ENCODE peak calls at places on chromosomes 4 and X, in four cellular contexts. U, L, D and I are unnamed samples.
A peak's percentile ranks its signal among the peaks of the same experiment; 100 is the strongest.

GRCh38 chr4:148021706-148022105 is 289.8 kb downstream of the ARHGAP10 start:
- DNase-seq in D (no peak), L (no peak), U (no peak), I (no peak)

GRCh38 chr4:77225022-77225421 is 68.0 kb downstream of the CCNG2 start:
- DNase-seq in L (no peak), D (no peak), U (no peak), I (no peak)

GRCh38 chrX:110059410-110059809 is 56.5 kb downstream of the TMEM164 start:
- DNase-seq in L (no peak), D (no peak), U (no peak), I (no peak)

GRCh38 chr4:127505203-127505602 is 127.6 kb upstream of the INTU start:
- DNase-seq in U (peak; percentile 84), L (no peak), D (no peak), I (no peak)

GRCh38 chrX:135327299-135327698 is 18.0 kb downstream of the ETDC start:
- DNase-seq in L (no peak), D (peak; percentile 9), U (peak; percentile 94), I (no peak)

GRCh38 chr4:156939801-156940200 is 31.8 kb downstream of the PDGFC start:
- DNase-seq in L (no peak), U (no peak), D (no peak), I (no peak)

GRCh38 chr4:1767770-1768366 is 25.2 kb upstream of the FGFR3 start:
- DNase-seq in D (peak; percentile 68), U (peak; percentile 8), L (peak; percentile 90), I (no peak)

GRCh38 chr4:17894421-17894820 is 83.6 kb downstream of the NCAPG start:
- DNase-seq in U (no peak), L (no peak), D (no peak), I (no peak)

GRCh38 chr4:159401791-159402380 is 299.0 kb downstream of the RAPGEF2 start:
- DNase-seq in U (peak; percentile 98), D (peak; percentile 33), L (no peak), I (no peak)

GRCh38 chr4:77581724-77582123 is 23.9 kb upstream of the CXCL13 start:
- DNase-seq in D (no peak), U (no peak), L (no peak), I (no peak)

GRCh38 chr4:108889696-108890475 is 127.0 kb upstream of the ETNPPL start:
- DNase-seq in U (no peak), D (no peak), L (no peak), I (no peak)
- TF ChIP-seq ELK1 in U (no peak), D (no peak), L (no peak), I (no peak)

DNA sequence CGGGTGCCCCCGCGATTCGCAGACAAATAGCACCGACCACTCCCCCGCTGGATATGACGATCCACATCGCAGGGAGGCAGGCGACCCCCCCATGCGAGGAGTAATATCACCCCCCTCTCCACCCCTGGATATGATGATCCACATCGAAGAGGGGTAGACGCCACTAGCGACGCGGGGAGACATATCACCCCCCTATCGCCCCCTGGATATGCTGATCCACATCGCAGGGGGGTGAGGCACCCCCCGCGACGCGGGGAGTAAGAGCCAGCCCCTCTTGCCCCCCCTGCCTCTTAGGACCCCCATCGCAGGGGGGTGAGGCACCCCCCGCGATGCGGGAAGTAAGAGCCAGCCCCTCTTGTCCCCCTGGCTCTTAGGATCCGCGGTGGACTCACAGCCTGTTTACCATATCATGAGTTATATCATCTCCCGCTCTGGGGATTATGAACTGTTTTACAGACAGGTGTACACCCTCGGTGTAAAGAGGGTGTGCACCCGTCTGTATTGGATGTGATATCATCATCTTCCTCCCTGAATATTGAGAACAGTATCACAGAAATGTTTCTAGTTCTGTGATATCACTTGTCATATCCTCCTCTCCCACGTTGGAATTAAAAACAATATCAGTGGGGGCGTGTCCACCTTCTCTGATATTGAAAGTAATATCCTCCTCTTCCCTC is 22.7 kb upstream of the DRD5 start:
- DNase-seq in L (no peak), U (no peak), D (no peak), I (no peak)
- TF ChIP-seq ELK1 in L (no peak), U (no peak), D (no peak), I (no peak)

GRCh38 chr4:69759189-69759604 is 1.2 kb downstream of the SULT1B1 start:
- DNase-seq in L (no peak), U (no peak), D (peak; percentile 18), I (no peak)

GRCh38 chr4:69764311-69764710 is 3.9 kb upstream of the SULT1B1 start:
- DNase-seq in U (no peak), D (no peak), L (no peak), I (no peak)

GRCh38 chr4:69763233-69763632 is 2.8 kb upstream of the SULT1B1 start:
- DNase-seq in D (no peak), L (no peak), U (no peak), I (no peak)

GRCh38 chr4:69757464-69757863 is 3.0 kb downstream of the SULT1B1 start:
- DNase-seq in L (no peak), U (no peak), D (no peak), I (no peak)

DNA sequence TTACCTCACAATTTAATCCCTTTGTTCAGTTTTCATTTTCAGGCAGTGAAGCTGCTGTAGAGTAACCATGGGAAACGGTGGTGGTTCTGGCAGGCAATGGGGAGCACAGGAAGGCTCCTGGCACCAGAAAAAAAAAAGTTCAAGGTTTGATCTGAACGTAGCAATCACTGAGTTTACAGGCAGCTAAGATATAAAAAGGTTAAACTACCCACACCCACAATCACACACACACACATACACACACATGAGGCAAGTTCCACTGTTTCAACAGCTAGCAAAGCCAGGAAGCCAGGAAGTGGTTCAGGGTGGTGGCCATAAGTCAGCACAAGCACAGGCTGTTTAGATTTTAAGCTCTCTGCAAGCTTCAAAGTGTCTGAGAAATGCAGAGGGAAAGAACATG is at the start of gene SULT1B1:
- DNase-seq in D (no peak), L (no peak), U (peak; percentile 43), I (no peak)
- TF ChIP-seq ELK1 in D (no peak), L (no peak), U (no peak), I (no peak)

DNA sequence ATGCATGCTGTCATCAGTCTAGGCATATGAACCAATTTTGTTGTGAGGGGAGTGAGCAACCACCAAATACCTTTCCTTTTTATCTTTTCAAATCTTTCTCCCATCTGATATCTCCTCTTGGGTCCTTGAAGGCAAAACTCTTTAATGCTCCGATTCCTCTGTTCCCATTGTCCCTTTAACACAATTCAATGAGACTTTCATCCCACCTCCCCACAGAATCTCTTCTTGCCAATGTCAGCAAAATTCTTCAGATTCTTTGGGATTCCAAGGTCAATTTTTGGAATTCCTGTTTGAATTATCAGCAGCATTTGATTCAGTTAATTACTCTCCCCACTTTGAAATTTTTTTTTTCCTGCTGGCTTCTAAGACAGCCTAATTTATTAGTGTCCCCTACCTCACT is 232.7 kb downstream of the COX7B2 start:
- DNase-seq in U (no peak), D (no peak), L (no peak), I (no peak)
- TF ChIP-seq ELK1 in U (no peak), D (no peak), L (no peak), I (no peak)

DNA sequence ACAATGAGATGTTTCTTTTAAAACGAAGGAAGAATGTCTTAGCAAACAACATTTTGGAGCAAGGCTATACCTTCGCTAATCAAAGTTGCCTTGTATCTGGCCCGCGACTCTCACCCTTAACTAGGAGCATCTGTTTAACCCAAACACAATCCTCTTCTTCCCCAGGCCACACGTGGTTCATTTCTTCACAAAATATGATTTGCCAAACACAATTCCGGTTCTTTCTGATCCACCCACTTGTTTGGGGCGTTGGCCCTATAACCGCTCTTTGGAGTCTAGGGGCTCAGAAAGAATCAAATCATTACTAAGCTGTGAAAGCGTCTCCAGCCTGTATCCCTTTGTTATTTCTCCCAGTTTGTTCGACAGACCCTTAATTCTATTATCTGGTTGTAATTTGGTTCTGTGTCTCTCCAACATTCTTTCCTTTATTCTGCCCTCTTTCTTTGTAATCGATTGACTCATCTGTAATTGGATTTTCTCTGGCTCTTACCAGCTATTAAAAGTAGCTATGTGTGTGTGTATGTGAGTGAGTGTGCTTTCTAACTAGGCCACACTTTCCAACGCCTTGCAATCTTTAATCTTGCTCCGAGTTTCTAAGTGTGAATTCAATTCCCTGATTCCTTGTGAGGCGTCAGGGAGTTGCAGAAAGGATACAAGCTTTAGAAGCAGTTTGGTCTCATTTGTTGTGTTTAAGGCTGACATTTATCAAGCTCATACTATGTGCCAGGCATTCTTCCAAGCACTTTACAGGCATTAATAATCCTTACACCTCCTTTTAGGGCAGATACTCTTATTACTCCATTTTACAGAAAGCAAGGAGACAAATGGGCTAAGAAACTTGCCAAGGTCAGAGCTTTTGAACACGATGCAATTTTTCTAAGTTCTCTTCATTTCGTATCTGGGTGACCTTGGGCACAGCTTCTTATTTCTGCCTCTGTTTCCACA is 138.6 kb upstream of the CPEB2 start:
- DNase-seq in U (no peak), D (no peak), L (no peak), I (no peak)
- TF ChIP-seq ELK1 in U (no peak), D (no peak), L (no peak), I (no peak)

GRCh38 chrX:80648023-80648422 is 161.7 kb downstream of the BRWD3 start:
- DNase-seq in U (no peak), L (no peak), D (peak; percentile 22), I (no peak)
- TF ChIP-seq ELK1 in U (no peak), L (no peak), D (no peak), I (no peak)

DNA sequence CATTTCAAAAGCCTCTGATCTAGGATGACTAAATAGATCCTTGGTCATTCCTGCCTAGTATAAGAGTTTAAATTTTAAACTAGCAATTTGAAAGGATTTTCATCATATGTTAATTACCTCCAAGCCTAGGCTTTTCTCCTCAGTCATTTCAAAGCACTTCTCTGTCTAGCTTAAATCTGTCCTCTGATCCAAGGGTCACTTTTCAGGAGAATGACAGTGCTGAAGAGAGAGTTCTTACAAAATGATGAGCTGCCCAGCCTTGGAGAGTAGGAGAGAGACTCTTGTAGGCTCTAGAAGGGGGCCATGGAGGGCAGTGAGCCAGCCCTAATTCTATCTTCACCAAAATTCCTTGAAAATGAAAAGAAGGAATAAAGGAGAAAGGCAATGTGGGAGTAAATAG is 25.0 kb downstream of the ATP10D start:
- DNase-seq in U (no peak), L (no peak), D (no peak), I (no peak)
- TF ChIP-seq ELK1 in U (no peak), L (no peak), D (no peak), I (no peak)

GRCh38 chrX:79287724-79288123 is 79.4 kb downstream of the ITM2A start:
- DNase-seq in U (no peak), L (no peak), D (no peak), I (no peak)
- TF ChIP-seq ELK1 in U (no peak), L (no peak), D (no peak), I (no peak)